ENCODE peak calls at places on chromosomes 13 and 19, in six cellular contexts. R is K562, Y is tibial nerve, J is fibroblast of pulmonary artery, W is activated B cell treated with CpG ODN at 0.5 μM for 24 hours, D is HL-60. B is an unnamed sample.

GRCh38 chr19:8663920-8664670 is 33.7 kb downstream of the NFILZ start:
- DNase-seq in R (no peak), Y (no peak), J (no peak), W (no peak), D (no peak), B (no peak)

GRCh38 chr19:13077233-13077632 is 25.4 kb downstream of the LYL1 start:
- DNase-seq in R (no peak), Y (no peak), J (no peak), W (no peak), D (no peak), B (no peak)

GRCh38 chr19:33124207-33125098 is 7.5 kb upstream of the WDR88 start:
- DNase-seq in R (peak; percentile 91), Y (no peak), J (no peak), W (no peak), D (no peak), B (no peak)

GRCh38 chr13:104869501-104869900 is 1666.0 kb downstream of the EFNB2 start:
- DNase-seq in R (no peak), Y (no peak), J (peak; percentile 37), W (no peak), D (peak; percentile 66), B (no peak)

GRCh38 chr13:20521388-20521787 is 4.3 kb downstream of the CRYL1 start:
- DNase-seq in R (no peak), Y (no peak), J (no peak), W (no peak), D (no peak), B (no peak)

GRCh38 chr19:29812080-29812880 is 489 bp downstream of the CCNE1 start:
- DNase-seq in R (no peak), Y (no peak), J (no peak), W (peak; percentile 20), D (no peak), B (peak; percentile 19)

GRCh38 chr19:17243340-17243853 is 2.3 kb downstream of the NR2F6 start:
- DNase-seq in R (no peak), Y (no peak), J (no peak), W (no peak), D (no peak), B (no peak)

GRCh38 chr19:13154911-13155471 is 4.8 kb downstream of the IER2 start:
- DNase-seq in R (peak; percentile 73), Y (peak; percentile 43), J (peak; percentile 81), W (peak; percentile 64), D (peak; percentile 58), B (peak; percentile 56)

GRCh38 chr13:49329831-49330545 is 82.3 kb downstream of the CDADC1 start:
- DNase-seq in R (no peak), Y (no peak), J (no peak), W (no peak), D (no peak), B (no peak)

GRCh38 chr13:35190241-35190640 is 248.2 kb downstream of the NBEA start:
- DNase-seq in R (no peak), Y (no peak), J (no peak), W (no peak), D (no peak), B (no peak)

GRCh38 chr13:20404488-20405222 is 121.0 kb downstream of the CRYL1 start:
- DNase-seq in R (no peak), Y (no peak), J (no peak), W (no peak), D (no peak), B (no peak)

GRCh38 chr19:38401148-38401547 is 1.7 kb upstream of the FAM98C start:
- DNase-seq in R (no peak), Y (no peak), J (peak; percentile 67), W (no peak), D (no peak), B (peak; percentile 34)

GRCh38 chr19:48784527-48784926 is 26.3 kb downstream of the BCAT2 start:
- DNase-seq in R (peak; percentile 78), Y (no peak), J (peak; percentile 37), W (no peak), D (no peak), B (no peak)

GRCh38 chr19:30227661-30228112 is 144.5 kb upstream of the ZNF536 start:
- DNase-seq in R (peak; percentile 66), Y (peak; percentile 46), J (peak; percentile 40), W (peak; percentile 41), D (peak; percentile 49), B (peak; percentile 89)

GRCh38 chr13:85798999-85799646 is at the start of gene SLITRK6:
- DNase-seq in R (no peak), Y (no peak), J (peak; percentile 70), W (no peak), D (no peak), B (peak; percentile 18)

GRCh38 chr19:10699650-10700335 is 1.4 kb upstream of the QTRT1 start:
- DNase-seq in R (peak; percentile 82), Y (peak; percentile 68), J (peak; percentile 76), W (peak; percentile 28), D (peak; percentile 71), B (peak; percentile 59)

GRCh38 chr19:42201489-42202289 is 15.8 kb downstream of the DEDD2 start:
- DNase-seq in R (no peak), Y (no peak), J (no peak), W (peak; percentile 57), D (peak; percentile 94), B (no peak)

GRCh38 chr13:20711301-20712044 is 8.0 kb downstream of the IL17D start:
- DNase-seq in R (peak; percentile 30), Y (no peak), J (no peak), W (no peak), D (no peak), B (no peak)

GRCh38 chr13:103009061-103009840 is 57.0 kb downstream of the SLC10A2 start:
- DNase-seq in R (no peak), Y (no peak), J (no peak), W (no peak), D (no peak), B (no peak)

GRCh38 chr13:112773601-112774447 is 84.0 kb downstream of the ATP11A start:
- DNase-seq in R (no peak), Y (no peak), J (no peak), W (no peak), D (no peak), B (no peak)

GRCh38 chr19:18754501-18754900 is 36.6 kb downstream of the COMP start:
- DNase-seq in R (no peak), Y (no peak), J (peak; percentile 67), W (no peak), D (no peak), B (no peak)

GRCh38 chr13:66640231-66640630 is 589.9 kb downstream of the PCDH9 start:
- DNase-seq in R (no peak), Y (no peak), J (no peak), W (no peak), D (no peak), B (no peak)

GRCh38 chr19:10219678-10220077 is 11.5 kb downstream of the S1PR2 start:
- DNase-seq in R (peak; percentile 65), Y (no peak), J (peak; percentile 49), W (no peak), D (peak; percentile 61), B (no peak)

GRCh38 chr13:111177081-111177711 is 62.1 kb downstream of the ARHGEF7 start:
- DNase-seq in R (no peak), Y (peak; percentile 22), J (peak; percentile 90), W (no peak), D (peak; percentile 76), B (no peak)

GRCh38 chr13:113179374-113180230 is 21.2 kb downstream of the PROZ start:
- DNase-seq in R (peak; percentile 43), Y (no peak), J (no peak), W (no peak), D (no peak), B (no peak)

GRCh38 chr19:19039901-19040300 is 6.5 kb downstream of the ARMC6 start:
- DNase-seq in R (no peak), Y (no peak), J (no peak), W (no peak), D (peak; percentile 27), B (no peak)

DNA sequence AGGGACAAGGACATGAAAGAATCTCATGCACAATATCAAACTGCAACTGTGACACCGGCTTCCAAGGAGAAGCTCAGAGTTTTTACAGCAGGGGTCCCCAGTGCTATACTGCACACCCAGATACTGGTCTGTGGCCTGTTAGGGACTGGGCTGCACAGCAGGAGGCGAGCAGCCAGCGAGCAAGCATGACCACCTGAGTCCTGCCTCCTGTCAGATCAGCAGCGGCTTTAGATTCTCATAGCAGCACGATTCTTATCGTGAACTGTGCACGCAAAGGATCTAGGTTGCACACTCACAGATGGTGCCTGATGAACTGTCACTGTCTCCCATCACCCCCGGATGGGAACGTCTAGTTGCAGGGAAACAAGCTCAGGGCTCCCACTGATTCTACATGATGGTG is 13.1 kb upstream of the CD22 start:
- DNase-seq in R (peak; percentile 81), Y (no peak), J (no peak), W (no peak), D (no peak), B (no peak)
- TF ChIP-seq CTCF in R (peak; percentile 21), Y (no peak), J (no peak), W (no peak), D (no peak), B (no peak)

GRCh38 chr13:57326532-57326931 is 159.5 kb downstream of the PRR20E start:
- DNase-seq in R (no peak), Y (no peak), J (no peak), W (no peak), D (no peak), B (no peak)
- TF ChIP-seq CTCF in R (no peak), Y (no peak), J (no peak), W (no peak), D (no peak), B (no peak)

GRCh38 chr13:91375119-91375729 is 23.2 kb upstream of the GPC5 start:
- DNase-seq in R (peak; percentile 69), Y (no peak), J (peak; percentile 36), W (no peak), D (peak; percentile 55), B (no peak)
- TF ChIP-seq CTCF in R (no peak), Y (peak; percentile 24), J (peak; percentile 67), W (peak; percentile 41), D (peak; percentile 45), B (peak; percentile 33)

DNA sequence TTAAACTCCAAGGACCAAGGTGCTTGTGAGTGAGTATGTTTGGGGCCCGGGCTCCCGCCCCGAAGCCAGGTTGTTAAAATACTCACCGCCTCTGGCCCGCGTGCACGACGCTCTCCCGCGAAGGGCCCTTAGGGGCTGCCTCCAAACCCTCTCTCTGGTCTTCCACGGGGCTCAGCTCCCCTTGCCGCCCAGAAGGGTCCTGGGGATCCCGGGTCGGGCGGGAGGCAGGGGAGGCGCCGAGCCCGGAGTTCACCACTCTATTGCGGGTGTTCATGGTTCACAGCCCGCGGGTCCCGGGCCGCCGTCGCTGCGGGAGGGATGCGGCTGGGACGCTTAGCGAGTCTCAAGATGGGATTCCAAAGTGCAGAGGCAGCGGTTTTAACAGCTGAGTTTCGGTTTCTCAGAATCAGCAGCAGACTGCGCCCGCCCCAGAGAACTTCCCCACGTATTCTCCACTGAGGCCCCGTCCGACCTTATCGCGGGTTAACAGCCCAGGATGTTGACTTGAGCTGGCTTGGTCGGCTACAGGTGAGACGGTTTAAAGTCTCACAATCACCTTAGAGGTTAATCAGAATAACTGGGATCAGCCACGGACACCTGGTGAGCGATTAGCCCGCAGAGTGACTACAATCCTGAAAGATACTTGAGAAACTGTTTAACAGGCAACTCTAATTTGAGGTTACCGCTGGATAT is at the start of gene EPSTI1:
- DNase-seq in R (peak; percentile 53), Y (peak; percentile 61), J (peak; percentile 71), W (peak; percentile 69), D (peak; percentile 40), B (peak; percentile 44)
- TF ChIP-seq CTCF in R (no peak), Y (no peak), J (no peak), W (no peak), D (no peak), B (no peak)

B was measured in endothelial cell.